ENCODE peak calls at places on chromosomes 11 and 22, in six cellular contexts. X is C1 segment of cervical spinal cord; R is Right ventricle myocardium inferior; K is nephron progenitor cell; A is stimulated activated CD8-positive, alpha-beta memory T cell treated with anti-CD3 and anti-CD28 coated beads, Interleukin-7, amount 100 ng/mL, for 24 hours; F is heart right ventricle. O is an unnamed sample.

GRCh38 chr11:2097998-2098690 is 41.0 kb downstream of the IGF2 start:
- DNase-seq in X (no peak), R (no peak), K (no peak), A (no peak), F (no peak), O (no peak)

GRCh38 chr11:8277691-8278090 is 14.0 kb upstream of the LMO1 start:
- DNase-seq in X (no peak), R (no peak), K (no peak), A (no peak), F (no peak), O (no peak)

GRCh38 chr11:123093686-123094085 is 31.8 kb upstream of the HSPA8 start:
- DNase-seq in X (no peak), R (no peak), K (no peak), A (no peak), F (no peak), O (no peak)

GRCh38 chr11:131762346-131763110 is 392.1 kb downstream of the NTM start:
- DNase-seq in X (peak), R (no peak), K (no peak), A (no peak), F (no peak), O (no peak)

GRCh38 chr11:87263439-87263838 is 225.7 kb downstream of the TMEM135 start:
- DNase-seq in X (no peak), R (no peak), K (no peak), A (no peak), F (no peak), O (no peak)

GRCh38 chr22:45831394-45831793 is 145.6 kb downstream of the WNT7B start:
- DNase-seq in X (no peak), R (no peak), K (no peak), A (no peak), F (no peak), O (no peak)

GRCh38 chr11:118918128-118918685 is 7.5 kb downstream of the BCL9L start:
- DNase-seq in X (no peak), R (peak), K (peak), A (no peak), F (peak), O (no peak)

GRCh38 chr11:131579932-131580387 is 209.5 kb downstream of the NTM start:
- DNase-seq in X (no peak), R (no peak), K (peak), A (no peak), F (no peak), O (no peak)

GRCh38 chr11:62605467-62605866 is 3.8 kb upstream of the MTA2 start:
- DNase-seq in X (no peak), R (no peak), K (no peak), A (no peak), F (no peak), O (no peak)

GRCh38 chr11:12694182-12694531 is 19.9 kb downstream of the TEAD1 start:
- DNase-seq in X (no peak), R (no peak), K (no peak), A (no peak), F (no peak), O (no peak)

GRCh38 chr11:11568651-11569229 is 53.1 kb downstream of the GALNT18 start:
- DNase-seq in X (no peak), R (no peak), K (no peak), A (no peak), F (no peak), O (no peak)

GRCh38 chr11:37978647-37979046 is 1380.6 kb upstream of the RAG2 start:
- DNase-seq in X (no peak), R (no peak), K (no peak), A (no peak), F (no peak), O (no peak)

GRCh38 chr11:86101941-86102407 is 33.1 kb upstream of the PICALM start:
- DNase-seq in X (no peak), R (no peak), K (no peak), A (no peak), F (no peak), O (no peak)

GRCh38 chr22:35719212-35719869 is 1.7 kb downstream of the APOL5 start:
- DNase-seq in X (no peak), R (no peak), K (no peak), A (no peak), F (no peak), O (no peak)

GRCh38 chr11:93059074-93059957 is 89.9 kb downstream of the MTNR1B start:
- DNase-seq in X (no peak), R (no peak), K (no peak), A (no peak), F (no peak), O (no peak)

GRCh38 chr11:116687458-116688201 is 85.2 kb downstream of the BUD13 start:
- DNase-seq in X (no peak), R (no peak), K (no peak), A (no peak), F (no peak), O (no peak)

GRCh38 chr22:44828193-44828592 is 75.8 kb downstream of the ARHGAP8 start:
- DNase-seq in X (no peak), R (no peak), K (peak), A (no peak), F (no peak), O (peak)

GRCh38 chr11:92219476-92219875 is 5.1 kb upstream of the FAT3 start:
- DNase-seq in X (no peak), R (no peak), K (no peak), A (no peak), F (no peak), O (no peak)

GRCh38 chr22:49027122-49027670 is 800.5 kb downstream of the BRD1 start:
- DNase-seq in X (no peak), R (no peak), K (no peak), A (no peak), F (no peak), O (no peak)

GRCh38 chr22:30890689-30891442 is 77.7 kb downstream of the MORC2 start:
- DNase-seq in X (no peak), R (peak), K (peak), A (peak), F (peak), O (no peak)

GRCh38 chr11:46597609-46598219 is 3.9 kb upstream of the AMBRA1 start:
- DNase-seq in X (no peak), R (no peak), K (no peak), A (no peak), F (no peak), O (no peak)

GRCh38 chr11:4493480-4493818 is 11.0 kb downstream of the OR52K1 start:
- DNase-seq in X (no peak), R (no peak), K (no peak), A (no peak), F (no peak), O (no peak)

GRCh38 chr11:124670732-124671131 is 2.8 kb downstream of the SIAE start:
- DNase-seq in X (no peak), R (no peak), K (no peak), A (no peak), F (no peak), O (no peak)

GRCh38 chr11:123300874-123301695 is 106.0 kb upstream of the CLMP start:
- DNase-seq in X (no peak), R (no peak), K (no peak), A (no peak), F (no peak), O (no peak)

GRCh38 chr11:80084614-80085013 is 643.8 kb upstream of the TENM4 start:
- DNase-seq in X (no peak), R (no peak), K (no peak), A (no peak), F (no peak), O (no peak)

GRCh38 chr22:22576244-22576988 is 17.4 kb upstream of the PRAME start:
- DNase-seq in X (no peak), R (no peak), K (peak), A (no peak), F (peak), O (no peak)

O was measured in GM06990.